ENCODE peak calls at places on chromosomes 16 and 17, in five cellular contexts. One of them, this sample, is unnamed.

GRCh38 chr17:29357821-29358232 is 32.3 kb upstream of the TAOK1 start:
- DNase-seq in lower lobe of right lung: no peak
- DNase-seq in lower leg skin: no peak
- DNase-seq in fibroblast of mammary gland: peak; percentile 18
- DNase-seq in adrenal gland: no peak
- DNase-seq in this sample: no peak

GRCh38 chr17:34892864-34893263 is 68.4 kb downstream of the CCT6B start:
- DNase-seq in adrenal gland: no peak
- DNase-seq in lower lobe of right lung: no peak
- DNase-seq in fibroblast of mammary gland: no peak
- DNase-seq in lower leg skin: no peak
- DNase-seq in this sample: no peak

GRCh38 chr17:80645706-80646325 is 101.2 kb downstream of the RPTOR start:
- DNase-seq in adrenal gland: no peak
- DNase-seq in lower leg skin: no peak
- DNase-seq in lower lobe of right lung: no peak
- DNase-seq in fibroblast of mammary gland: no peak
- DNase-seq in this sample: no peak

GRCh38 chr16:85192736-85193493 is 80.6 kb upstream of the CIBAR2 start:
- DNase-seq in lower lobe of right lung: no peak
- DNase-seq in lower leg skin: no peak
- DNase-seq in fibroblast of mammary gland: peak; percentile 55
- DNase-seq in adrenal gland: no peak
- DNase-seq in this sample: no peak

GRCh38 chr17:56653877-56654276 is 60.4 kb downstream of the NOG start:
- DNase-seq in lower lobe of right lung: no peak
- DNase-seq in adrenal gland: no peak
- DNase-seq in lower leg skin: no peak
- DNase-seq in fibroblast of mammary gland: peak; percentile 33
- DNase-seq in this sample: peak; percentile 45

GRCh38 chr16:55539488-55539887 is 27.0 kb upstream of the CAPNS2 start:
- DNase-seq in lower leg skin: no peak
- DNase-seq in lower lobe of right lung: no peak
- DNase-seq in fibroblast of mammary gland: no peak
- DNase-seq in adrenal gland: no peak
- DNase-seq in this sample: no peak

GRCh38 chr17:61531223-61531622 is 59.8 kb downstream of the NACA2 start:
- DNase-seq in adrenal gland: no peak
- DNase-seq in lower lobe of right lung: no peak
- DNase-seq in lower leg skin: no peak
- DNase-seq in fibroblast of mammary gland: no peak
- DNase-seq in this sample: no peak

GRCh38 chr17:65229596-65229995 is 92.4 kb downstream of the RGS9 start:
- DNase-seq in fibroblast of mammary gland: no peak
- DNase-seq in lower leg skin: no peak
- DNase-seq in lower lobe of right lung: no peak
- DNase-seq in adrenal gland: no peak
- DNase-seq in this sample: no peak

GRCh38 chr16:69325784-69326171 is 4.6 kb downstream of the PDF start:
- DNase-seq in lower leg skin: no peak
- DNase-seq in adrenal gland: no peak
- DNase-seq in lower lobe of right lung: no peak
- DNase-seq in fibroblast of mammary gland: no peak
- DNase-seq in this sample: no peak

GRCh38 chr16:30974348-30974747 is 10.7 kb upstream of the HSD3B7 start:
- DNase-seq in fibroblast of mammary gland: no peak
- DNase-seq in lower leg skin: no peak
- DNase-seq in adrenal gland: no peak
- DNase-seq in lower lobe of right lung: no peak
- DNase-seq in this sample: no peak

GRCh38 chr16:10668322-10669045 is 26.2 kb downstream of the TEKT5 start:
- DNase-seq in fibroblast of mammary gland: peak; percentile 23
- DNase-seq in lower lobe of right lung: no peak
- DNase-seq in lower leg skin: no peak
- DNase-seq in adrenal gland: no peak
- DNase-seq in this sample: no peak

GRCh38 chr16:25264599-25264998 is 7.0 kb upstream of the ZKSCAN2 start:
- DNase-seq in lower leg skin: no peak
- DNase-seq in lower lobe of right lung: no peak
- DNase-seq in adrenal gland: no peak
- DNase-seq in fibroblast of mammary gland: no peak
- DNase-seq in this sample: no peak

GRCh38 chr16:2529061-2529931 is 1.9 kb downstream of the CEMP1 start:
- DNase-seq in lower leg skin: no peak
- DNase-seq in adrenal gland: no peak
- DNase-seq in lower lobe of right lung: no peak
- DNase-seq in fibroblast of mammary gland: no peak
- DNase-seq in this sample: no peak

GRCh38 chr17:58501451-58501850 is 13.0 kb downstream of the MTMR4 start:
- DNase-seq in adrenal gland: no peak
- DNase-seq in lower lobe of right lung: no peak
- DNase-seq in lower leg skin: no peak
- DNase-seq in fibroblast of mammary gland: no peak
- DNase-seq in this sample: no peak

GRCh38 chr17:80151333-80151732 is 4.4 kb upstream of the EIF4A3 start:
- DNase-seq in lower lobe of right lung: no peak
- DNase-seq in fibroblast of mammary gland: peak; percentile 83
- DNase-seq in lower leg skin: no peak
- DNase-seq in adrenal gland: no peak
- DNase-seq in this sample: no peak

GRCh38 chr16:22321340-22322001 is 24.3 kb downstream of the POLR3E start:
- DNase-seq in lower leg skin: peak; percentile 66
- DNase-seq in adrenal gland: peak; percentile 64
- DNase-seq in fibroblast of mammary gland: peak; percentile 76
- DNase-seq in lower lobe of right lung: peak; percentile 78
- DNase-seq in this sample: peak; percentile 52

GRCh38 chr17:80259642-80260535 is 763 bp upstream of the RNF213 start:
- DNase-seq in lower lobe of right lung: peak; percentile 81
- DNase-seq in lower leg skin: peak; percentile 37
- DNase-seq in fibroblast of mammary gland: peak; percentile 43
- DNase-seq in adrenal gland: peak; percentile 73
- DNase-seq in this sample: no peak

GRCh38 chr17:79793924-79794304 is 3.0 kb downstream of the CBX8 start:
- DNase-seq in lower lobe of right lung: no peak
- DNase-seq in adrenal gland: no peak
- DNase-seq in lower leg skin: no peak
- DNase-seq in fibroblast of mammary gland: no peak
- DNase-seq in this sample: no peak

GRCh38 chr16:27214084-27214961 is 11.0 kb downstream of the KDM8 start:
- DNase-seq in fibroblast of mammary gland: no peak
- DNase-seq in lower lobe of right lung: no peak
- DNase-seq in lower leg skin: no peak
- DNase-seq in adrenal gland: no peak
- DNase-seq in this sample: no peak

GRCh38 chr17:35554668-35555067 is 6.0 kb downstream of the SLFN14 start:
- DNase-seq in fibroblast of mammary gland: no peak
- DNase-seq in adrenal gland: no peak
- DNase-seq in lower leg skin: no peak
- DNase-seq in lower lobe of right lung: no peak
- DNase-seq in this sample: no peak

GRCh38 chr17:57051886-57052342 is 33.1 kb upstream of the AKAP1 start:
- DNase-seq in fibroblast of mammary gland: no peak
- DNase-seq in lower lobe of right lung: no peak
- DNase-seq in lower leg skin: no peak
- DNase-seq in adrenal gland: no peak
- DNase-seq in this sample: no peak

GRCh38 chr16:17211797-17212196 is 259.0 kb downstream of the XYLT1 start:
- DNase-seq in adrenal gland: no peak
- DNase-seq in lower lobe of right lung: no peak
- DNase-seq in fibroblast of mammary gland: peak; percentile 15
- DNase-seq in lower leg skin: no peak
- DNase-seq in this sample: no peak

GRCh38 chr17:69367298-69367697 is 40.4 kb upstream of the ABCA5 start:
- DNase-seq in lower leg skin: no peak
- DNase-seq in adrenal gland: no peak
- DNase-seq in lower lobe of right lung: no peak
- DNase-seq in fibroblast of mammary gland: no peak
- DNase-seq in this sample: no peak

GRCh38 chr16:73113326-73113720 is 65.4 kb upstream of the ZFHX3 start:
- DNase-seq in lower leg skin: no peak
- DNase-seq in lower lobe of right lung: no peak
- DNase-seq in fibroblast of mammary gland: peak; percentile 78
- DNase-seq in adrenal gland: no peak
- DNase-seq in this sample: no peak

GRCh38 chr17:60355663-60356594 is 36.0 kb downstream of the USP32 start:
- DNase-seq in fibroblast of mammary gland: no peak
- DNase-seq in lower lobe of right lung: no peak
- DNase-seq in lower leg skin: no peak
- DNase-seq in adrenal gland: no peak
- DNase-seq in this sample: no peak

GRCh38 chr17:4947010-4947410 is 1.3 kb downstream of the PFN1 start:
- DNase-seq in fibroblast of mammary gland: no peak
- DNase-seq in adrenal gland: no peak
- DNase-seq in lower leg skin: no peak
- DNase-seq in lower lobe of right lung: no peak
- DNase-seq in this sample: no peak

GRCh38 chr17:42142371-42142896 is 12.4 kb downstream of the RAB5C start:
- DNase-seq in fibroblast of mammary gland: peak; percentile 82
- DNase-seq in adrenal gland: no peak
- DNase-seq in lower lobe of right lung: no peak
- DNase-seq in lower leg skin: no peak
- DNase-seq in this sample: no peak

GRCh38 chr16:49755291-49755611 is 100.7 kb downstream of the ZNF423 start:
- DNase-seq in fibroblast of mammary gland: peak; percentile 49
- DNase-seq in adrenal gland: no peak
- DNase-seq in lower lobe of right lung: no peak
- DNase-seq in lower leg skin: peak; percentile 22
- DNase-seq in this sample: peak; percentile 29

GRCh38 chr16:88971371-88972097 is 5.5 kb downstream of the CBFA2T3 start:
- DNase-seq in fibroblast of mammary gland: no peak
- DNase-seq in adrenal gland: no peak
- DNase-seq in lower lobe of right lung: peak; percentile 74
- DNase-seq in lower leg skin: no peak
- DNase-seq in this sample: no peak

GRCh38 chr16:17416461-17417221 is 54.1 kb downstream of the XYLT1 start:
- DNase-seq in lower leg skin: peak; percentile 39
- DNase-seq in adrenal gland: peak; percentile 71
- DNase-seq in lower lobe of right lung: peak; percentile 63
- DNase-seq in fibroblast of mammary gland: peak; percentile 67
- DNase-seq in this sample: no peak

GRCh38 chr16:50863673-50864144 is 121.8 kb downstream of the CYLD start:
- DNase-seq in adrenal gland: no peak
- DNase-seq in fibroblast of mammary gland: no peak
- DNase-seq in lower lobe of right lung: no peak
- DNase-seq in lower leg skin: no peak
- DNase-seq in this sample: no peak

GRCh38 chr17:58402047-58402446 is 15.3 kb downstream of the RNF43 start:
- DNase-seq in adrenal gland: no peak
- DNase-seq in lower lobe of right lung: no peak
- DNase-seq in lower leg skin: no peak
- DNase-seq in fibroblast of mammary gland: no peak
- DNase-seq in this sample: no peak

GRCh38 chr17:56690441-56691291 is 97.2 kb downstream of the NOG start:
- DNase-seq in fibroblast of mammary gland: no peak
- DNase-seq in adrenal gland: no peak
- DNase-seq in lower lobe of right lung: no peak
- DNase-seq in lower leg skin: no peak
- DNase-seq in this sample: no peak

GRCh38 chr16:52827456-52827855 is 225.2 kb downstream of the CHD9NB start:
- DNase-seq in lower lobe of right lung: no peak
- DNase-seq in adrenal gland: no peak
- DNase-seq in fibroblast of mammary gland: no peak
- DNase-seq in lower leg skin: no peak
- DNase-seq in this sample: no peak

GRCh38 chr17:38571833-38572274 is 33.9 kb downstream of the SRCIN1 start:
- DNase-seq in lower leg skin: no peak
- DNase-seq in adrenal gland: no peak
- DNase-seq in fibroblast of mammary gland: no peak
- DNase-seq in lower lobe of right lung: no peak
- DNase-seq in this sample: no peak

GRCh38 chr17:38569701-38570512 is 35.8 kb downstream of the SRCIN1 start:
- DNase-seq in lower lobe of right lung: no peak
- DNase-seq in lower leg skin: no peak
- DNase-seq in fibroblast of mammary gland: no peak
- DNase-seq in adrenal gland: no peak
- DNase-seq in this sample: no peak

GRCh38 chr17:38572292-38572664 is 33.5 kb downstream of the SRCIN1 start:
- DNase-seq in fibroblast of mammary gland: no peak
- DNase-seq in adrenal gland: no peak
- DNase-seq in lower leg skin: no peak
- DNase-seq in lower lobe of right lung: no peak
- DNase-seq in this sample: no peak

GRCh38 chr17:38574712-38575111 is 31.0 kb downstream of the SRCIN1 start:
- DNase-seq in fibroblast of mammary gland: no peak
- DNase-seq in lower leg skin: no peak
- DNase-seq in lower lobe of right lung: no peak
- DNase-seq in adrenal gland: no peak
- DNase-seq in this sample: no peak

DNA sequence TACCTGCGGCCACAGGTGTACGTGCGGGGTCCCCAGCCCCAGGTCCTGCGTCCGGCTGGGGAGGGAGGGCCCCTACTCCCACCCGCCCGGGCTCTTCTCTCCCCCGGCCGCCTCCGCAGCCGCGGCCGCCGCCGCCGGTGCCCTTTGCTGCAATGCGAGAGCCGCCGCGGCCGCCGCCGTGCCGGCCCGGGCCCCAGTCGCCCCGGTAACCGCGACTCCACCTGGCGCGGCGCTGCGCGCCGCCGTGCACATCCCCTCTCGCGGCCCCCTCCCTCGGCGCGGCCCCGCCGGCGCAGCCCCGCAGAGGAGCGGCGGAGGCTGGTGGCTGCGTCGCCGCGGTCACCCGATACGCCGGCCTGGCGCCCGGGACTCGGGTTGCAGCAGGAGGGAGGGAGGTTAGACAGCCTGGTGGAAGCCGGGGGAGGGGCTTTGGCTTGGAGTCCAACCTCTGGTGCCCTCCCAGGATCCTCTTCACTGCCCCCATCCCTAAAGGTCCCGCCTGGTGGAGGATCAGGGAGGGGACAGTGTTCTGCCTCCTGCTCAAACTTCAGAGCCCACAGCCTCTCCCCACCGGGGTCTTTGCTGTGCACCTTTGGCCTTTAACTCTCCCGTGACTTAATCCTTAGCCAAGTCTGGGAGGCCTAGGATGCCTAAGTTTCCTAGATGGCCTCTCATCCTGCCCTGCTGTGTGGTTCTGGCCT is 32.9 kb downstream of the SRCIN1 start:
- DNase-seq in lower leg skin: no peak
- DNase-seq in adrenal gland: no peak
- DNase-seq in fibroblast of mammary gland: no peak
- DNase-seq in lower lobe of right lung: no peak
- DNase-seq in this sample: no peak
- H3K4me3 ChIP-seq in lower leg skin: no peak overlapping the region
- H3K4me3 ChIP-seq in adrenal gland: no peak overlapping the region
- H3K4me3 ChIP-seq in fibroblast of mammary gland: no peak overlapping the region
- H3K4me3 ChIP-seq in lower lobe of right lung: peak overlapping the region; percentile 27
- H3K4me3 ChIP-seq in this sample: no peak overlapping the region

GRCh38 chr17:1111599-1112443 is 68.0 kb downstream of the ABR start:
- DNase-seq in lower leg skin: no peak
- DNase-seq in fibroblast of mammary gland: no peak
- DNase-seq in adrenal gland: peak; percentile 56
- DNase-seq in lower lobe of right lung: peak; percentile 74
- DNase-seq in this sample: no peak
- H3K4me3 ChIP-seq in lower leg skin: no peak overlapping the region
- H3K4me3 ChIP-seq in fibroblast of mammary gland: no peak overlapping the region
- H3K4me3 ChIP-seq in adrenal gland: no peak overlapping the region
- H3K4me3 ChIP-seq in lower lobe of right lung: peak overlapping the region; percentile 6
- H3K4me3 ChIP-seq in this sample: no peak overlapping the region

GRCh38 chr17:6069611-6070279 is 434 bp upstream of the WSCD1 start:
- DNase-seq in lower lobe of right lung: no peak
- DNase-seq in lower leg skin: no peak
- DNase-seq in adrenal gland: no peak
- DNase-seq in fibroblast of mammary gland: no peak
- DNase-seq in this sample: no peak
- H3K4me3 ChIP-seq in lower lobe of right lung: peak overlapping the region; percentile 17
- H3K4me3 ChIP-seq in lower leg skin: no peak overlapping the region
- H3K4me3 ChIP-seq in adrenal gland: no peak overlapping the region
- H3K4me3 ChIP-seq in fibroblast of mammary gland: no peak overlapping the region
- H3K4me3 ChIP-seq in this sample: no peak overlapping the region

GRCh38 chr16:86286991-86287640 is 223.2 kb upstream of the FOXF1 start:
- DNase-seq in lower leg skin: no peak
- DNase-seq in adrenal gland: no peak
- DNase-seq in fibroblast of mammary gland: no peak
- DNase-seq in lower lobe of right lung: no peak
- DNase-seq in this sample: no peak
- H3K4me3 ChIP-seq in lower leg skin: no peak overlapping the region
- H3K4me3 ChIP-seq in adrenal gland: no peak overlapping the region
- H3K4me3 ChIP-seq in fibroblast of mammary gland: no peak overlapping the region
- H3K4me3 ChIP-seq in lower lobe of right lung: peak overlapping the region; percentile 44
- H3K4me3 ChIP-seq in this sample: no peak overlapping the region

This sample was measured in HFF-Myc.